ENCODE peak calls at places on chromosome 6, in five cellular contexts. O, J, K, H and D are unnamed samples.

GRCh38 chr6:139525415-139525814 is 151.0 kb upstream of the CITED2 start:
- DNase-seq in J (no peak), O (no peak), K (no peak), H (no peak), D (no peak)

GRCh38 chr6:52993461-52993860 is 1.6 kb downstream of the GSTA4 start:
- DNase-seq in O (no peak), H (no peak), K (no peak), J (no peak), D (no peak)

GRCh38 chr6:31578461-31579118 is 3.2 kb downstream of the TNF start:
- DNase-seq in H (peak; percentile 46), J (peak; percentile 41), O (peak; percentile 77), K (no peak), D (no peak)

GRCh38 chr6:42279966-42280629 is 62.4 kb upstream of the MRPS10 start:
- DNase-seq in O (peak; percentile 31), K (no peak), H (no peak), J (no peak), D (no peak)

GRCh38 chr6:52503344-52503747 is 73.5 kb downstream of the TRAM2 start:
- DNase-seq in K (no peak), J (no peak), H (no peak), O (peak; percentile 61), D (no peak)

GRCh38 chr6:10968776-10969175 is 75.3 kb downstream of the ELOVL2 start:
- DNase-seq in K (no peak), O (no peak), J (no peak), H (no peak), D (no peak)

GRCh38 chr6:49406241-49406970 is 56.6 kb downstream of the MMUT start:
- DNase-seq in J (no peak), K (no peak), H (no peak), O (peak; percentile 27), D (no peak)

GRCh38 chr6:136012948-136013347 is 161.4 kb downstream of the PDE7B start:
- DNase-seq in J (no peak), H (no peak), K (no peak), O (no peak), D (no peak)

GRCh38 chr6:139161817-139162284 is 27.0 kb downstream of the HECA start:
- DNase-seq in J (peak; percentile 52), H (no peak), K (peak; percentile 49), O (no peak), D (peak; percentile 66)

GRCh38 chr6:107115695-107116327 is 496 bp upstream of the BEND3 start:
- DNase-seq in O (peak; percentile 36), K (no peak), J (peak; percentile 4), H (peak; percentile 71), D (no peak)

GRCh38 chr6:43706788-43707187 is 19.2 kb upstream of the MRPS18A start:
- DNase-seq in O (no peak), K (no peak), H (no peak), J (no peak), D (no peak)

GRCh38 chr6:45566882-45567281 is 189.1 kb upstream of the SUPT3H start:
- DNase-seq in K (no peak), H (peak; percentile 73), J (no peak), O (peak; percentile 68), D (no peak)

GRCh38 chr6:149925253-149925973 is 2.5 kb upstream of the RAET1G start:
- DNase-seq in O (no peak), K (no peak), J (no peak), H (no peak), D (no peak)

GRCh38 chr6:156731436-156731835 is 45.7 kb upstream of the ARID1B start:
- DNase-seq in K (no peak), O (peak; percentile 74), H (peak; percentile 16), J (no peak), D (no peak)

GRCh38 chr6:15615837-15616236 is 47.0 kb downstream of the DTNBP1 start:
- DNase-seq in K (no peak), O (peak; percentile 40), H (no peak), J (no peak), D (no peak)

GRCh38 chr6:150307520-150307919 is 61.3 kb upstream of the IYD start:
- DNase-seq in J (no peak), O (no peak), K (no peak), H (no peak), D (no peak)